ENCODE peak calls at places on chromosomes 5 and 9, in seven cellular contexts. S, W, U, R, B, V and M are unnamed samples.

GRCh38 chr5:1048861-1049838 is 40.5 kb downstream of the NKD2 start:
- DNase-seq in V (no peak), W (no peak), U (no peak), B (no peak), S (no peak), R (peak; percentile 75), M (no peak)

GRCh38 chr5:20636686-20637085 is 648.7 kb upstream of the CDH18 start:
- DNase-seq in R (no peak), S (no peak), B (no peak), W (no peak), V (no peak), U (no peak), M (no peak)

GRCh38 chr5:75167345-75167744 is 69.3 kb downstream of the ANKRD31 start:
- DNase-seq in B (no peak), V (peak; percentile 33), W (no peak), U (peak; percentile 19), R (no peak), S (no peak), M (no peak)

GRCh38 chr5:175731172-175731571 is 73.3 kb downstream of the HRH2 start:
- DNase-seq in V (no peak), R (peak; percentile 29), W (no peak), U (no peak), S (no peak), B (no peak), M (no peak)

GRCh38 chr9:78782858-78783257 is 485.9 kb downstream of the PSAT1 start:
- DNase-seq in U (peak; percentile 31), R (no peak), S (no peak), V (no peak), W (no peak), B (peak; percentile 34), M (no peak)

GRCh38 chr5:52603742-52604141 is 184.0 kb upstream of the ITGA1 start:
- DNase-seq in U (no peak), V (no peak), B (no peak), R (no peak), W (no peak), S (no peak), M (no peak)

GRCh38 chr9:102445181-102445747 is 549.9 kb upstream of the CYLC2 start:
- DNase-seq in B (no peak), R (no peak), S (no peak), W (no peak), U (no peak), V (no peak), M (no peak)

GRCh38 chr5:93164690-93165089 is 416.3 kb downstream of the NR2F1-AS1 start:
- DNase-seq in W (no peak), S (peak; percentile 80), U (peak; percentile 95), R (no peak), V (peak; percentile 47), B (peak; percentile 75), M (peak; percentile 57)

GRCh38 chr5:136201870-136202269 is 8.9 kb upstream of the SMIM32 start:
- DNase-seq in U (no peak), B (no peak), S (no peak), V (no peak), W (no peak), R (no peak), M (no peak)

GRCh38 chr9:97773723-97774122 is 76.6 kb upstream of the XPA start:
- DNase-seq in V (no peak), W (peak; percentile 47), U (peak; percentile 69), S (no peak), B (peak; percentile 37), R (no peak), M (peak; percentile 35)

GRCh38 chr5:72133212-72133990 is 26.1 kb downstream of the MAP1B start:
- DNase-seq in V (no peak), B (peak; percentile 77), R (no peak), U (peak; percentile 76), W (no peak), S (peak; percentile 86), M (no peak)

GRCh38 chr9:129697111-129697955 is 31.9 kb downstream of the PRRX2 start:
- DNase-seq in W (no peak), R (peak; percentile 81), B (peak; percentile 78), U (peak; percentile 6), V (peak; percentile 44), S (no peak), M (peak; percentile 52)

GRCh38 chr5:66810151-66810550 is 214.0 kb downstream of the MAST4 start:
- DNase-seq in B (no peak), U (no peak), S (no peak), R (no peak), V (no peak), W (no peak), M (no peak)

GRCh38 chr5:177438468-177438867 is 8.1 kb upstream of the PRR7 start:
- DNase-seq in V (no peak), B (no peak), W (no peak), R (no peak), U (no peak), S (no peak), M (no peak)
- H3K4me1 ChIP-seq in V (no peaks in the 10 kb centered on the region), B (no peaks in the 10 kb centered on the region), W (peaks cover 3% of the 10 kb centered on the region), R (no peaks in the 10 kb centered on the region), U (no peaks in the 10 kb centered on the region), S (no peaks in the 10 kb centered on the region), M (no peaks in the 10 kb centered on the region)

DNA sequence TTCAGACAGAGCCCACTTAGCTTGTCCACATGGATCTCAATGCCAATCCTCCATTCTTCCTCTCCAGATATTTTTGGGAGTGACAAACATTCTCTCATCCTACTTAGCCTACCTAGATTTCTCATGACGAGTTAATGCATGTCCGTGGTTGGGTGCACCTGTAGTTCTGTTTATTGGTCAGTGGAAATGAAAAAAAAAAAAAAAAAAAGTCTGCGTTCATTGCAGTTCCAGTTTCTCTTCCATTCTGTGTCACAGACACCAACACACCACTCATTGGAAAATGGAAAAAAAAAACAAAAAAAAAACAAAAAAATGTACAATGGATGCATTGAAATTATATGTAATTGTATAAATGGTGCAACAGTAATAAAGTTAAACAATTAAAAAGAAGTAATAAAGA is 59.0 kb downstream of the BASP1 start:
- DNase-seq in S (no peak), R (no peak), B (no peak), U (no peak), V (no peak), W (no peak), M (no peak)
- H3K4me3 ChIP-seq in S (no peak overlapping the region), R (no peak overlapping the region), B (no peak overlapping the region), U (no peak overlapping the region), V (no peak overlapping the region), W (no peak overlapping the region), M (no peak overlapping the region)

DNA sequence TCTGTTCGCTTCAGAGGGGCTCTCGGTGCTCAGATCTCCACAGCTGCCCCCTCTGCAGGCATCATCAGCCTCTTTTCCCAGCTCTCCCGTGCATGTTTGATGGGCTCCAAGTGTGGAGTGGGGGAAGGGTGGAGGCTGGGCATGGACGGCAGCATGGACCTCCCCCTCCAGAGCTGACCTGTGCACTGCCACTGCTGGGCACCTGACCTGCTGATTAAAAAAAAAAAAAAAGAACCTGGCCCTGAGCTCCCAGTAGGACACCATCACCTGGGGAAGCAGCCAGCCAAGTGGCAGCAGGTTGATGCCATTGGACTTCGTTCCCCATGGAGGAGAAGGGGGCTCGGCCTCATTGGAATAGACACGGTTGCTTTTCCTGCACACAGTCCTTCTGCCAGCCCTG is 15.0 kb upstream of the BRD3OS start:
- DNase-seq in U (no peak), B (no peak), S (no peak), V (no peak), R (peak; percentile 24), W (no peak), M (no peak)
- H3K4me1 ChIP-seq in U (no peaks in the 10 kb centered on the region), B (no peaks in the 10 kb centered on the region), S (no peaks in the 10 kb centered on the region), V (no peaks in the 10 kb centered on the region), R (peaks cover 2% of the 10 kb centered on the region), W (no peaks in the 10 kb centered on the region), M (no peaks in the 10 kb centered on the region)

GRCh38 chr9:131035548-131035947 is 26.6 kb downstream of the LAMC3 start:
- DNase-seq in R (no peak), V (no peak), S (no peak), B (no peak), U (no peak), W (no peak), M (no peak)

GRCh38 chr9:131036529-131037335 is 27.8 kb downstream of the LAMC3 start:
- DNase-seq in V (no peak), B (no peak), S (no peak), W (no peak), R (peak; percentile 91), U (no peak), M (no peak)

GRCh38 chr9:131037336-131038255 is 28.6 kb downstream of the LAMC3 start:
- DNase-seq in W (no peak), V (no peak), B (peak; percentile 7), S (no peak), U (no peak), R (peak; percentile 57), M (peak; percentile 4)

GRCh38 chr9:131034268-131034667 is 25.3 kb downstream of the LAMC3 start:
- DNase-seq in B (no peak), V (no peak), S (no peak), W (no peak), R (no peak), U (no peak), M (no peak)

GRCh38 chr9:131036071-131036470 is 27.1 kb downstream of the LAMC3 start:
- DNase-seq in U (no peak), V (no peak), S (no peak), R (peak; percentile 68), W (no peak), B (no peak), M (no peak)
- H3K4me3 ChIP-seq in U (no peak overlapping the region), V (no peak overlapping the region), S (no peak overlapping the region), R (no peak overlapping the region), W (no peak overlapping the region), B (no peak overlapping the region), M (no peak overlapping the region)

GRCh38 chr9:131772940-131773339 is 33.1 kb upstream of the RAPGEF1 start:
- DNase-seq in V (no peak), S (no peak), U (no peak), W (no peak), B (no peak), R (no peak), M (no peak)

GRCh38 chr9:131764568-131764967 is 24.7 kb upstream of the RAPGEF1 start:
- DNase-seq in V (no peak), U (no peak), B (no peak), S (no peak), R (no peak), W (no peak), M (no peak)

GRCh38 chr9:131771646-131772045 is 31.8 kb upstream of the RAPGEF1 start:
- DNase-seq in R (peak; percentile 47), S (no peak), B (no peak), W (no peak), U (no peak), V (no peak), M (no peak)

GRCh38 chr9:131773911-131774379 is 34.1 kb upstream of the RAPGEF1 start:
- DNase-seq in R (peak; percentile 58), B (peak; percentile 65), W (peak; percentile 30), V (peak; percentile 51), U (peak; percentile 54), S (peak; percentile 42), M (peak; percentile 73)

GRCh38 chr9:131769361-131769760 is 29.5 kb upstream of the RAPGEF1 start:
- DNase-seq in U (peak; percentile 56), R (peak; percentile 11), S (no peak), W (no peak), V (no peak), B (no peak), M (no peak)
- H3K4me1 ChIP-seq in U (no peaks in the 10 kb centered on the region), R (no peaks in the 10 kb centered on the region), S (no peaks in the 10 kb centered on the region), W (no peaks in the 10 kb centered on the region), V (no peaks in the 10 kb centered on the region), B (no peaks in the 10 kb centered on the region), M (no peaks in the 10 kb centered on the region)

DNA sequence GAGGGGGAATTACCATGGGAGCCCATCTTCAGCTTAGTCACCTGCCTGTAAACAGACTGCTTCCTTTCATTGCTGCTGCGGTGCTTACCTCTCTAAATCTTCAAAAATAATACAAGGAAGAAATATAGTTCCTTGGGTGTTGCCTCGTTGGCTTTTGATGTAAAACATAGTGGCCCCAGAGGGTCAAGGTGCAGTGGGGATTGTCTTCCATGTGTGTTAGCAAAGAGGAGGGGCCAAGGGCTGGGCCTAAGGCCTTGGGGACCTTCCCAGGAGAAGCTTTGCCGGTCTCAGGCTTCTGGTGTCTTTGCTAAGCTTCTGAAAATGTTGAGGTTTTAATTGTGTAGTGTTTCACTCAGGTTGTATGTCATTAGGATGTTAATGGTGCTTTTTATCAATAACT is 90.0 kb downstream of the PDE8B start:
- DNase-seq in W (no peak), V (no peak), R (no peak), U (no peak), S (no peak), B (no peak), M (no peak)
- H3K4me3 ChIP-seq in W (no peak overlapping the region), V (no peak overlapping the region), R (no peak overlapping the region), U (no peak overlapping the region), S (no peak overlapping the region), B (no peak overlapping the region), M (no peak overlapping the region)